ENCODE peak calls at places on chromosomes 12 and 14, in seven cellular contexts. F, K, W, J, P, H and L are unnamed samples.

GRCh38 chr12:1630081-1630826 is 1.2 kb downstream of the WNT5B start:
- DNase-seq in F (peak), K (no peak), W (peak), J (no peak), P (peak), H (peak), L (no peak)

GRCh38 chr14:91473046-91473445 is 37.1 kb downstream of the PPP4R3A start:
- DNase-seq in F (no peak), K (no peak), W (no peak), J (no peak), P (no peak), H (no peak), L (no peak)

GRCh38 chr12:96247567-96247962 is 53.4 kb downstream of the ELK3 start:
- DNase-seq in F (peak), K (no peak), W (no peak), J (peak), P (no peak), H (no peak), L (no peak)

GRCh38 chr12:44837114-44837800 is 38.9 kb downstream of the NELL2 start:
- DNase-seq in F (no peak), K (no peak), W (no peak), J (no peak), P (no peak), H (no peak), L (no peak)

GRCh38 chr12:62805517-62805916 is 129.4 kb downstream of the PPM1H start:
- DNase-seq in F (no peak), K (no peak), W (no peak), J (no peak), P (no peak), H (no peak), L (no peak)

GRCh38 chr12:78540621-78541336 is 323.8 kb upstream of the SYT1 start:
- DNase-seq in F (no peak), K (no peak), W (no peak), J (peak), P (no peak), H (no peak), L (no peak)

GRCh38 chr14:99270491-99271287 is 1.3 kb downstream of the BCL11B start:
- DNase-seq in F (no peak), K (no peak), W (no peak), J (no peak), P (no peak), H (no peak), L (no peak)

GRCh38 chr12:119594772-119595445 is 1.3 kb downstream of the TMEM233 start:
- DNase-seq in F (no peak), K (peak), W (no peak), J (no peak), P (no peak), H (peak), L (peak)

GRCh38 chr14:24171422-24172260 is at the start of gene REC8:
- DNase-seq in F (no peak), K (peak), W (peak), J (no peak), P (peak), H (peak), L (peak)

GRCh38 chr14:32711103-32711680 is 227.5 kb upstream of the NPAS3 start:
- DNase-seq in F (peak), K (no peak), W (peak), J (peak), P (no peak), H (no peak), L (peak)

GRCh38 chr14:98182385-98183055 is 1089.5 kb downstream of the BCL11B start:
- DNase-seq in F (no peak), K (no peak), W (no peak), J (no peak), P (no peak), H (no peak), L (no peak)

GRCh38 chr12:80979821-80980220 is 42.1 kb upstream of the LIN7A start:
- DNase-seq in F (no peak), K (no peak), W (peak), J (no peak), P (no peak), H (no peak), L (no peak)

GRCh38 chr12:109377139-109377685 is 29.5 kb downstream of the MYO1H start:
- DNase-seq in F (no peak), K (no peak), W (no peak), J (no peak), P (no peak), H (no peak), L (no peak)

GRCh38 chr12:130559806-130560205 is 156.3 kb downstream of the RIMBP2 start:
- DNase-seq in F (no peak), K (no peak), W (no peak), J (no peak), P (no peak), H (no peak), L (no peak)

GRCh38 chr12:108568653-108569154 is 6.3 kb downstream of the ISCU start:
- DNase-seq in F (no peak), K (peak), W (no peak), J (no peak), P (no peak), H (no peak), L (no peak)

GRCh38 chr12:96397756-96398421 is 2.4 kb downstream of the CDK17 start:
- DNase-seq in F (no peak), K (no peak), W (no peak), J (peak), P (no peak), H (no peak), L (peak)

GRCh38 chr12:7723926-7724325 is 12.7 kb downstream of the DPPA3 start:
- DNase-seq in F (no peak), K (no peak), W (no peak), J (no peak), P (no peak), H (no peak), L (peak)

GRCh38 chr12:123941485-123942276 is 30.9 kb downstream of the CCDC92 start:
- DNase-seq in F (no peak), K (no peak), W (no peak), J (no peak), P (no peak), H (no peak), L (no peak)

GRCh38 chr12:98351089-98351488 is 164.3 kb upstream of the TMPO start:
- DNase-seq in F (no peak), K (no peak), W (no peak), J (no peak), P (no peak), H (no peak), L (no peak)

GRCh38 chr12:93441111-93441616 is 583 bp downstream of the UBE2N start:
- DNase-seq in F (peak), K (no peak), W (peak), J (peak), P (peak), H (no peak), L (peak)

GRCh38 chr14:24432259-24433131 is 2.7 kb downstream of the KHNYN start:
- DNase-seq in F (no peak), K (peak), W (peak), J (peak), P (no peak), H (no peak), L (no peak)

GRCh38 chr14:106346534-106347290 is 820.3 kb downstream of the TMEM121 start:
- DNase-seq in F (no peak), K (peak), W (no peak), J (no peak), P (no peak), H (no peak), L (no peak)

DNA sequence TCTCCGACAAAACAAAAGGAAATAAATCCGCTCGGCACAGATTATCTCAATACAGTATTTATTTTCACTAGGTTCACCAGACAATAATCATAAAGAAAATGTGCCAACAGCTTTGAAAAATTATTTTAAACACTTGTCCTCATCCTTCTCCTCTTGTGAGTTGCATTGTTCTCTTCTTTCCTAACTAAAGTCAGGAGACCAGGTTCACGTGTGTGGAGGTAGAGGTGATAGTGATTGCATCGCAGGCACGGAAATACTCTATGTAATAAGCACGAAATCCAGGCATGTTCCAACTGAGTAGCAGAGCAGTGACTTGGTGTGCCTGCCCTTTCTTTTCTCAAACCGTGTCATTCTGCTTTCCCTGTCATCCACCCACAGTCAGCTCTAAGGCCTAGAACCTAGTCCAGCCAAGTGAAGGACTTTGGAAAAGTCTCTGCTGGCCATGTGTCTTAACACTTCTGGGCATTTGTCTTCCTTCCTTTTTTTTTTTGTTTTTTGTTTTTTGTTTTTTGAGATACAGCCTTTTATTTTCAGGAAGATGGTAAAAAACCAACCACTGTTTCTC is 939 bp upstream of the SEL1L start:
- DNase-seq in F (no peak), K (no peak), W (no peak), J (no peak), P (no peak), H (no peak), L (no peak)
- TF ChIP-seq POLR2A in F (no peak), K (no peak), W (no peak), J (no peak), P (no peak), H (no peak), L (no peak)

DNA sequence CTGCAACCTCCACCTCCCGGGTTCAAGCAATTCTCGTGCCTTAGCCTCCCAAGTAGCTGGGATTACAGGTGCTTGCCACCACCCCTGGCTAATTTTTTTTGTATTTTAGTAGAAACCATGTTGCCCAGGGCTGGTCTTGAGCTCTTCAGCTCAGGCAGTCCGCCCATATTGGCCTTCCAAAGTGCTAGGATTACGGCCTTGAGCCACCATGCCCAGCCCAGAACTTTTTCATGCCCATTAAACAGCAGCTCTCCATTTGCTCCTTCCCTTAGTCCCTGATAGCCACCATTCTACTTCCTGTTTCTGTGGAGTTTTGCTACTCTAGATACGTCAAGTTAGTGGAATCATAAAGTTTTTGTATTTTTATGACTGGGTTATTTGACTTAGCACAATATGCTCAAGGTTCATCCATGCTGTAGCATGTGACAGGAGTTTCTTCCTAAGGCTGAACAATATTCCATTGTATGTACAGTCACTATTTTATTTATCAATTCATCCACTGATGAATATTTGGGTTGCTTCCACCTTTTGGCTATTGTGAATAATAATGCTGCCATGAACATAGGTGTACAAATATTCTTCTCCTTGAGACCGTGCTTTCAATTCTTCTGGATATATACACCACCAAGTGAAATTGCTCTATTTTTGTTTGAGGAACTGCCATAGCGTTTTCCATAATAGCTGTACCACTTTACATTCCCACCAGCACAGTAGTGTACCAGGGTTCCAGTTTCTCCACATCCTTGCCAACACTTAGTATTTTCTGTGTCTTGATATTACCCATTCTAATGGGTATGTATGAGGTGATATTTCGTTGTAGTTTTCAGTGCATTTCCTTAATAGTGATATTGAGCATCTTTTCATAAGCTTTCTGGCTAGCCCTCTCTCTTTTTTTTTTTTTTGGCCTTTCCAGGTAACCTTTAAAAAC is 15.0 kb downstream of the ATF1 start:
- DNase-seq in F (no peak), K (no peak), W (no peak), J (no peak), P (no peak), H (no peak), L (no peak)
- TF ChIP-seq POLR2A in F (no peak), K (no peak), W (no peak), J (no peak), P (no peak), H (no peak), L (no peak)

GRCh38 chr12:75717902-75718301 is 206.5 kb upstream of the KRR1 start:
- DNase-seq in F (no peak), K (no peak), W (no peak), J (no peak), P (no peak), H (no peak), L (no peak)

GRCh38 chr12:75714462-75715322 is 203.3 kb upstream of the KRR1 start:
- DNase-seq in F (peak), K (no peak), W (no peak), J (peak), P (no peak), H (no peak), L (no peak)

GRCh38 chr12:75713434-75713833 is 202.0 kb upstream of the KRR1 start:
- DNase-seq in F (no peak), K (no peak), W (no peak), J (no peak), P (no peak), H (no peak), L (no peak)

GRCh38 chr12:75715323-75715644 is 203.9 kb upstream of the KRR1 start:
- DNase-seq in F (no peak), K (no peak), W (no peak), J (no peak), P (no peak), H (no peak), L (no peak)

GRCh38 chr12:75715682-75716081 is 204.3 kb upstream of the KRR1 start:
- DNase-seq in F (no peak), K (no peak), W (no peak), J (no peak), P (no peak), H (no peak), L (no peak)
- TF ChIP-seq POLR2A in F (no peak), K (no peak), W (no peak), J (no peak), P (no peak), H (no peak), L (no peak)

DNA sequence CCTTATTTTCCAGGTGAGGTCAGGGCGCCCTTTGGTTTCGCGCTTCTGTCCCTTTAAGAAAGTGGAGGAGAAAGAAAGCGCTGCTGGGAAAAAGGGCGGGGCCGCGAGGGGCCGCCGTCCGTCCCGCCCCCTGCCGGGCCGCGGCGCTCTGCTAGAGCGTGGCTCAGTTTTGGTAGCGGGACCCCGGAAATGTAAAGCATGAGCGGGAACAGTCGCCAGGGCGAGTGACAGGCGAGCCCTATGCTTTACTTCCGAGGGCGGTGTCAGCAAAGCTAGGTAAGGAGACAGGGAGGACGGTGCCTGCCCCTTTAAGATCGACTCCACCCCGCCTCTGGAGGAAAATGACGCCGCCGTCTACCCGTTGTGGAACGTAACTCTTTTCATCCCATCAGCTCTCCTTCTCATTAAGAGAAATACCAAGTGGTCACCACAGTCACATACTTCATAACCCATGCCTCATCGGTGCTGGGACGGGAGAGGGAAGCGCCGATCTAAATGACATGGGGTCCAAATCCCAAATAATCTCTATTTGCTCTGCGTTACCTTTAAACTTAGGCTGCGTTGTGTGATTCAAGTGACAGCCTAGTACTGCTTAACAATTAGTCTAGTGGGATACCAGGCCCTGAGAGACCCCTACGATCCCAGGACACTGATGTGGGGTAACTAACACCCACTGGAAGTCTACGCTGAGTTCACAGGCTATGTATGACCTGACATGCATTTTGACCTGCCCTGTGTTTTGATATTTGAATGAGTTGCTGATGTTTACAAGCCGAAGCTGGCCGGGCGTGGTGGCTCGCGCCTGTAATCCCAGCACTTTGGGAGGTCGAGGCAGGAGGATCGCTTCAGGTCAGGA is at the start of gene ETFBKMT:
- DNase-seq in F (peak), K (peak), W (peak), J (peak), P (peak), H (peak), L (peak)
- TF ChIP-seq POLR2A in F (peak), K (no peak), W (peak), J (peak), P (peak), H (peak), L (peak)